ENCODE peak calls at places on chromosomes 12 and 14, in six cellular contexts. H is mammary epithelial cell, U is transverse colon, C is astrocyte of the spinal cord, O is suprapubic skin, L is heart left ventricle. F is an unnamed sample.

GRCh38 chr14:105056303-105056831 is 8.9 kb downstream of the GPR132 start:
- DNase-seq in U (no peak), O (peak; percentile 54), L (no peak), C (no peak), H (no peak), F (no peak)

GRCh38 chr14:55600784-55601561 is 21.0 kb downstream of the KTN1 start:
- DNase-seq in C (peak; percentile 85), O (no peak), L (no peak), H (peak; percentile 56), U (no peak), F (no peak)

GRCh38 chr12:103745962-103746361 is 95.1 kb downstream of the NT5DC3 start:
- DNase-seq in H (no peak), U (no peak), O (no peak), L (no peak), C (no peak), F (no peak)

GRCh38 chr12:10497602-10498001 is 8.1 kb upstream of the EIF2S3B start:
- DNase-seq in H (no peak), C (peak; percentile 73), U (no peak), L (no peak), O (no peak), F (no peak)

GRCh38 chr12:1851126-1851791 is 30.9 kb downstream of the LRTM2 start:
- DNase-seq in C (peak; percentile 49), O (no peak), H (peak; percentile 75), L (no peak), U (no peak), F (no peak)

GRCh38 chr14:100434911-100435455 is 111.8 kb downstream of the SLC25A47 start:
- DNase-seq in L (no peak), C (no peak), U (no peak), O (no peak), H (no peak), F (no peak)

GRCh38 chr12:114913871-114914801 is 230.2 kb upstream of the TBX3 start:
- DNase-seq in L (no peak), C (peak; percentile 70), U (no peak), H (peak; percentile 77), O (no peak), F (no peak)

GRCh38 chr12:103799504-103800251 is 41.4 kb downstream of the NT5DC3 start:
- DNase-seq in U (peak; percentile 20), C (peak; percentile 85), H (peak; percentile 95), L (no peak), O (no peak), F (no peak)

GRCh38 chr12:68633614-68634558 is 23.2 kb downstream of the RAP1B start:
- DNase-seq in H (no peak), L (no peak), C (no peak), O (no peak), U (no peak), F (no peak)

GRCh38 chr12:95805864-95806669 is 15.5 kb upstream of the NTN4 start:
- DNase-seq in C (peak; percentile 97), U (no peak), O (no peak), H (peak; percentile 99), L (no peak), F (no peak)

GRCh38 chr12:865614-866013 is 83.9 kb downstream of the RAD52 start:
- DNase-seq in U (no peak), H (no peak), C (no peak), L (no peak), O (no peak), F (no peak)

DNA sequence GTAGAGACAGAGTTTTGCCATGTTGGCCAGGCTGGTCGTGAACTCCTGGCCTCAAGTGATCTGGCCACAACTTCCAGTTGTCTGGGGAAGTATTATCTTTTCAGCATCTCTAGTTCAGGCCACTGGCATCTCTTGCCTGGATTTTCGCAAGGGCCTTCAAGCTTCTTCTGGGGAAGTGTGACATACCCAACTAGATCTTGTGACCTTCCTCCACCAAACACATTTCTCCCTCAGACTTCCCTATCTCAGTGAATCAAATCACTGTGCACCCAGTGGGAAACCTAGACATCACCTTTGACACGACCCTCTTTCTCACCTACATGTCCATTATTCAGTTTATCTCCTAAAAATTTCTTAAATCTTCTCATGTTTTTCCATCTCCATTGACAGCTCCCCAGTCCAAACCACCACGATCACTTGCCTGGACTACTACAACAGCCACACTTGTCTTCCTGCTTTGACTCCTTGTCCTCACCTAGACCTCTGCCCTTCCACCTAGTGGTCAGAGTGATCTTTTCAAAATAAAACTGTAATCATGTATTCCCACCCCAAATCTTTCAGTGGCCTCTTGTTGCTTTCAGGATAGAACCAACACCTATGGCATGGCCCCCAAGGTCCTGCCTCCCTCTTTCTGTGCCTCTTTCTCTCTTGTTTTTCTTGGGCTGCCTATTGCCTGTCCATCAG is 3.3 kb downstream of the EEF1AKMT3 start:
- DNase-seq in L (no peak), H (no peak), C (no peak), O (no peak), U (no peak), F (no peak)
- TF ChIP-seq CTCF in L (no peak), H (no peak), C (no peak), O (no peak), U (no peak), F (no peak)

GRCh38 chr12:57240069-57240921 is 10.7 kb downstream of the STAC3 start:
- DNase-seq in C (peak; percentile 48), H (peak; percentile 53), U (peak; percentile 70), L (no peak), O (peak; percentile 74), F (peak; percentile 71)

GRCh38 chr12:57239587-57240068 is 10.1 kb downstream of the SHMT2 start:
- DNase-seq in C (no peak), U (no peak), L (no peak), O (no peak), H (peak; percentile 17), F (no peak)

GRCh38 chr12:57241556-57242310 is 9.3 kb downstream of the STAC3 start:
- DNase-seq in C (no peak), L (no peak), O (peak; percentile 63), U (no peak), H (no peak), F (no peak)

GRCh38 chr12:57242329-57242690 is 8.7 kb downstream of the STAC3 start:
- DNase-seq in O (peak; percentile 77), C (no peak), L (peak; percentile 63), U (peak; percentile 56), H (no peak), F (no peak)

GRCh38 chr12:57240926-57241555 is 9.9 kb downstream of the STAC3 start:
- DNase-seq in L (no peak), O (peak; percentile 70), U (peak; percentile 28), H (no peak), C (no peak), F (no peak)
- TF ChIP-seq CTCF in L (no peak), O (no peak), U (no peak), H (no peak), C (no peak), F (no peak)

GRCh38 chr12:46110928-46111699 is 120.7 kb upstream of the SCAF11 start:
- DNase-seq in U (no peak), O (no peak), C (no peak), L (no peak), H (peak; percentile 64), F (no peak)
- TF ChIP-seq CTCF in U (peak; percentile 4), O (no peak), C (peak; percentile 29), L (no peak), H (no peak), F (no peak)

DNA sequence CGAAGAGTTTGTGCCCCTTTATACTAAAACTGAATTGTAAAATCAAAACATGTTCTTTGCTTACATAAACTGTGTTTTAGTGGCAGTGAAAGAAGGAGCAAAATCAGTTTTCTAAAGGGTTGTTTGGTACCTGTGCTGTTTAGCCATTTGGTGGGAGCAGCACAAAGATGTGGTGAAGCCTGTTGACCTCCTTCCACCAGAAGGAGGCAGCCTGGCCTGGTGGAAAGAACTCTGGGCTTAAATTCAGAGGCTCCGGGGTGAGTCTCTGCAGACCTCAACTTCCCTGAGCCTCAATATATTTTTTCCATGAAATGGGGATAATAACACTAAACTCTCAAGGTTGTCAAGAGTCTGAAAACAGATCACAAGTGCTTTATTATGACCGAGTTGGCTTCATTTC is 502.5 kb downstream of the VRK1 start:
- DNase-seq in U (no peak), H (no peak), C (no peak), O (no peak), L (no peak), F (no peak)
- TF ChIP-seq CTCF in U (no peak), H (no peak), C (no peak), O (no peak), L (no peak), F (no peak)